ENCODE peak calls at places on chromosomes 3 and 15, in six cellular contexts. H, K, I, O, F and R are unnamed samples.

GRCh38 chr15:58957101-58957973 is 23.9 kb upstream of the SLTM start:
- DNase-seq in I (peak; percentile 76), H (peak; percentile 29), F (peak; percentile 73), O (peak; percentile 71), K (peak; percentile 71), R (peak; percentile 71)

GRCh38 chr3:50592568-50592967 is 19.0 kb downstream of the CISH start:
- DNase-seq in F (no peak), K (no peak), O (no peak), I (no peak), H (no peak), R (no peak)

GRCh38 chr15:87961851-87962816 is 294.4 kb downstream of the NTRK3 start:
- DNase-seq in K (no peak), H (no peak), O (no peak), F (no peak), I (no peak), R (peak; percentile 67)

GRCh38 chr15:39767921-39768320 is 14.7 kb downstream of the FSIP1 start:
- DNase-seq in F (no peak), H (no peak), K (no peak), I (no peak), O (no peak), R (no peak)

GRCh38 chr3:135041586-135041985 is 246.5 kb downstream of the EPHB1 start:
- DNase-seq in F (peak; percentile 9), I (no peak), K (no peak), H (no peak), O (no peak), R (peak; percentile 64)

GRCh38 chr15:44194397-44195150 is 497 bp downstream of the FRMD5 start:
- DNase-seq in I (peak; percentile 83), K (no peak), O (peak; percentile 83), H (peak; percentile 35), F (peak; percentile 29), R (peak; percentile 83)

GRCh38 chr3:76552653-76553052 is 487.2 kb upstream of the ROBO2 start:
- DNase-seq in H (no peak), I (no peak), O (no peak), K (no peak), F (no peak), R (no peak)

GRCh38 chr3:126351086-126351770 is 6.0 kb downstream of the KLF15 start:
- DNase-seq in I (no peak), O (no peak), H (no peak), F (no peak), K (no peak), R (no peak)

GRCh38 chr3:193640728-193641127 is 47.7 kb downstream of the OPA1 start:
- DNase-seq in K (no peak), O (no peak), F (no peak), H (no peak), I (no peak), R (no peak)

GRCh38 chr15:87873501-87873900 is 383.0 kb downstream of the NTRK3 start:
- DNase-seq in H (no peak), I (no peak), O (peak; percentile 71), K (no peak), F (no peak), R (no peak)

GRCh38 chr3:27577504-27577903 is 93.3 kb upstream of the SLC4A7 start:
- DNase-seq in H (no peak), I (no peak), K (no peak), F (no peak), O (peak; percentile 69), R (no peak)

GRCh38 chr3:123871946-123872345 is 12.2 kb downstream of the MYLK start:
- DNase-seq in K (no peak), F (no peak), H (no peak), I (peak; percentile 84), O (no peak), R (peak; percentile 96)

GRCh38 chr3:150412599-150413069 is 4.5 kb downstream of the TSC22D2 start:
- DNase-seq in H (no peak), K (no peak), I (peak; percentile 30), F (peak; percentile 69), O (peak; percentile 81), R (peak; percentile 77)

GRCh38 chr3:74465652-74466415 is 148.6 kb downstream of the CNTN3 start:
- DNase-seq in K (no peak), H (no peak), O (peak; percentile 8), F (peak; percentile 82), I (no peak), R (no peak)